ENCODE peak calls at places on chromosomes 2 and 18, in seven cellular contexts. One of them, this sample, is unnamed.

GRCh38 chr2:152445791-152446201 is 110.8 kb downstream of the FMNL2 start:
- DNase-seq in cardiac fibroblast: peak
- DNase-seq in CD8-positive, alpha-beta memory T cell: no peak
- DNase-seq in endothelial cell of umbilical vein: peak
- DNase-seq in fibroblast of lung: peak
- DNase-seq in stomach: no peak
- DNase-seq in Peyer's patch: no peak
- DNase-seq in this sample: no peak

GRCh38 chr18:9653390-9653789 is 39.0 kb upstream of the PPP4R1 start:
- DNase-seq in CD8-positive, alpha-beta memory T cell: no peak
- DNase-seq in cardiac fibroblast: peak
- DNase-seq in stomach: peak
- DNase-seq in endothelial cell of umbilical vein: peak
- DNase-seq in fibroblast of lung: no peak
- DNase-seq in Peyer's patch: no peak
- DNase-seq in this sample: peak

GRCh38 chr2:106885981-106886915 is at the start of gene ST6GAL2:
- DNase-seq in CD8-positive, alpha-beta memory T cell: no peak
- DNase-seq in cardiac fibroblast: no peak
- DNase-seq in fibroblast of lung: peak
- DNase-seq in endothelial cell of umbilical vein: no peak
- DNase-seq in Peyer's patch: no peak
- DNase-seq in stomach: no peak
- DNase-seq in this sample: no peak

GRCh38 chr2:107556038-107556627 is 270.6 kb upstream of the RGPD4 start:
- DNase-seq in endothelial cell of umbilical vein: no peak
- DNase-seq in fibroblast of lung: no peak
- DNase-seq in Peyer's patch: no peak
- DNase-seq in stomach: no peak
- DNase-seq in CD8-positive, alpha-beta memory T cell: no peak
- DNase-seq in cardiac fibroblast: no peak
- DNase-seq in this sample: no peak

GRCh38 chr2:8986327-8986976 is 17.0 kb downstream of the MBOAT2 start:
- DNase-seq in fibroblast of lung: no peak
- DNase-seq in cardiac fibroblast: no peak
- DNase-seq in endothelial cell of umbilical vein: no peak
- DNase-seq in stomach: no peak
- DNase-seq in CD8-positive, alpha-beta memory T cell: no peak
- DNase-seq in Peyer's patch: no peak
- DNase-seq in this sample: no peak

GRCh38 chr2:104849618-104850097 is 4.3 kb upstream of the POU3F3 start:
- DNase-seq in fibroblast of lung: peak
- DNase-seq in cardiac fibroblast: peak
- DNase-seq in CD8-positive, alpha-beta memory T cell: no peak
- DNase-seq in endothelial cell of umbilical vein: peak
- DNase-seq in stomach: no peak
- DNase-seq in Peyer's patch: peak
- DNase-seq in this sample: no peak

GRCh38 chr2:240554767-240555493 is 2.9 kb downstream of the ANKMY1 start:
- DNase-seq in CD8-positive, alpha-beta memory T cell: no peak
- DNase-seq in Peyer's patch: no peak
- DNase-seq in cardiac fibroblast: no peak
- DNase-seq in endothelial cell of umbilical vein: no peak
- DNase-seq in stomach: no peak
- DNase-seq in fibroblast of lung: no peak
- DNase-seq in this sample: no peak

GRCh38 chr2:210568108-210568507 is 11.7 kb downstream of the CPS1 start:
- DNase-seq in endothelial cell of umbilical vein: no peak
- DNase-seq in cardiac fibroblast: no peak
- DNase-seq in CD8-positive, alpha-beta memory T cell: no peak
- DNase-seq in Peyer's patch: no peak
- DNase-seq in fibroblast of lung: no peak
- DNase-seq in stomach: no peak
- DNase-seq in this sample: no peak

GRCh38 chr2:146844226-146844990 is 1000.4 kb upstream of the ACVR2A start:
- DNase-seq in Peyer's patch: no peak
- DNase-seq in endothelial cell of umbilical vein: no peak
- DNase-seq in cardiac fibroblast: peak
- DNase-seq in CD8-positive, alpha-beta memory T cell: no peak
- DNase-seq in fibroblast of lung: no peak
- DNase-seq in stomach: no peak
- DNase-seq in this sample: no peak

GRCh38 chr2:219448776-219449476 is 14.3 kb downstream of the SPEG start:
- DNase-seq in cardiac fibroblast: no peak
- DNase-seq in Peyer's patch: no peak
- DNase-seq in CD8-positive, alpha-beta memory T cell: peak
- DNase-seq in fibroblast of lung: no peak
- DNase-seq in stomach: no peak
- DNase-seq in endothelial cell of umbilical vein: no peak
- DNase-seq in this sample: no peak

GRCh38 chr2:61793389-61793836 is 60.4 kb downstream of the FAM161A start:
- DNase-seq in cardiac fibroblast: peak
- DNase-seq in CD8-positive, alpha-beta memory T cell: peak
- DNase-seq in fibroblast of lung: peak
- DNase-seq in Peyer's patch: peak
- DNase-seq in endothelial cell of umbilical vein: peak
- DNase-seq in stomach: peak
- DNase-seq in this sample: peak

GRCh38 chr18:37838086-37838485 is 272.5 kb upstream of the CELF4 start:
- DNase-seq in CD8-positive, alpha-beta memory T cell: no peak
- DNase-seq in Peyer's patch: no peak
- DNase-seq in fibroblast of lung: no peak
- DNase-seq in stomach: no peak
- DNase-seq in endothelial cell of umbilical vein: no peak
- DNase-seq in cardiac fibroblast: no peak
- DNase-seq in this sample: no peak

GRCh38 chr18:55420977-55421611 is 166.9 kb downstream of the TCF4 start:
- DNase-seq in cardiac fibroblast: peak
- DNase-seq in fibroblast of lung: no peak
- DNase-seq in CD8-positive, alpha-beta memory T cell: no peak
- DNase-seq in stomach: no peak
- DNase-seq in endothelial cell of umbilical vein: no peak
- DNase-seq in Peyer's patch: no peak
- DNase-seq in this sample: no peak
- H3K4me3 ChIP-seq in cardiac fibroblast: peak
- H3K4me3 ChIP-seq in fibroblast of lung: peak
- H3K4me3 ChIP-seq in CD8-positive, alpha-beta memory T cell: no peak
- H3K4me3 ChIP-seq in stomach: no peak
- H3K4me3 ChIP-seq in endothelial cell of umbilical vein: peak
- H3K4me3 ChIP-seq in Peyer's patch: peak
- H3K4me3 ChIP-seq in this sample: peak

GRCh38 chr2:10245661-10246060 is 57.0 kb upstream of the HPCAL1 start:
- DNase-seq in fibroblast of lung: no peak
- DNase-seq in stomach: no peak
- DNase-seq in endothelial cell of umbilical vein: no peak
- DNase-seq in Peyer's patch: peak
- DNase-seq in cardiac fibroblast: no peak
- DNase-seq in CD8-positive, alpha-beta memory T cell: no peak
- DNase-seq in this sample: peak
- H3K4me3 ChIP-seq in fibroblast of lung: no peak
- H3K4me3 ChIP-seq in stomach: no peak
- H3K4me3 ChIP-seq in endothelial cell of umbilical vein: no peak
- H3K4me3 ChIP-seq in Peyer's patch: no peak
- H3K4me3 ChIP-seq in cardiac fibroblast: no peak
- H3K4me3 ChIP-seq in CD8-positive, alpha-beta memory T cell: no peak
- H3K4me3 ChIP-seq in this sample: no peak

DNA sequence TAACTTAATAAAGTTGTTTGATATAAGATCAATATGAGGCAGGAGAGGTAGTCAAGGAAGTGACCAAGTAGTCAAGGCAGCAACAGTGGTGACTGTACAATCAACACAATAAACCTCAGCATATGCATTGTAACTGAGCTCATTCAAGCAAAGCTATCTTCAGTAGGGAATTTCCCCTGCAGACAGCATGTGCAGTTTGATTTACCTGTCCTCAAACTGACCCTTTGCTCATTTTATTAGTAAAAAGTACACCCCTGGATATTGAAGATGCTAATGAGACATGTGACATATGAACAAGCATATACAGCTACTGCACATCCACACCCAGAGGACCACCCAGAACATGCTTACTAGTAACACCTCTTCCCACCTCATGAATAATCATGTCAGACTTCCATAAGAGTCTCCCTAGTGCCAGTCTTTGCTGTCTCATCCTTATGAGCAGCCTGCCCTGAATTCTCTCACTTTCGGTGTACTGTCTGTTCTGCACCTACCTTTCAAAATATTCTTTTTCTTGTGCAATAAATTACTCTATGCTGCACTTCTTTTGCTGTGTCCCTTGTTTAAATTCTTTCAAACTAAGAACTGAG is 15.3 kb downstream of the C2orf81 start:
- DNase-seq in stomach: no peak
- DNase-seq in fibroblast of lung: no peak
- DNase-seq in Peyer's patch: no peak
- DNase-seq in cardiac fibroblast: peak
- DNase-seq in CD8-positive, alpha-beta memory T cell: no peak
- DNase-seq in endothelial cell of umbilical vein: no peak
- DNase-seq in this sample: no peak
- H3K4me3 ChIP-seq in stomach: no peak
- H3K4me3 ChIP-seq in fibroblast of lung: no peak
- H3K4me3 ChIP-seq in Peyer's patch: no peak
- H3K4me3 ChIP-seq in cardiac fibroblast: no peak
- H3K4me3 ChIP-seq in CD8-positive, alpha-beta memory T cell: no peak
- H3K4me3 ChIP-seq in endothelial cell of umbilical vein: no peak
- H3K4me3 ChIP-seq in this sample: no peak

GRCh38 chr2:10422251-10422650 is 25.9 kb downstream of the ODC1 start:
- DNase-seq in stomach: no peak
- DNase-seq in endothelial cell of umbilical vein: no peak
- DNase-seq in Peyer's patch: no peak
- DNase-seq in cardiac fibroblast: no peak
- DNase-seq in CD8-positive, alpha-beta memory T cell: no peak
- DNase-seq in fibroblast of lung: no peak
- DNase-seq in this sample: no peak

GRCh38 chr2:10417551-10418335 is 30.4 kb downstream of the ODC1 start:
- DNase-seq in Peyer's patch: no peak
- DNase-seq in CD8-positive, alpha-beta memory T cell: no peak
- DNase-seq in cardiac fibroblast: no peak
- DNase-seq in fibroblast of lung: no peak
- DNase-seq in endothelial cell of umbilical vein: no peak
- DNase-seq in stomach: no peak
- DNase-seq in this sample: no peak

GRCh38 chr2:10423400-10423774 is 24.7 kb downstream of the ODC1 start:
- DNase-seq in CD8-positive, alpha-beta memory T cell: no peak
- DNase-seq in cardiac fibroblast: no peak
- DNase-seq in fibroblast of lung: no peak
- DNase-seq in Peyer's patch: no peak
- DNase-seq in endothelial cell of umbilical vein: no peak
- DNase-seq in stomach: no peak
- DNase-seq in this sample: no peak

GRCh38 chr2:10422732-10423399 is 25.3 kb downstream of the ODC1 start:
- DNase-seq in Peyer's patch: no peak
- DNase-seq in cardiac fibroblast: no peak
- DNase-seq in endothelial cell of umbilical vein: no peak
- DNase-seq in fibroblast of lung: no peak
- DNase-seq in stomach: no peak
- DNase-seq in CD8-positive, alpha-beta memory T cell: no peak
- DNase-seq in this sample: no peak

DNA sequence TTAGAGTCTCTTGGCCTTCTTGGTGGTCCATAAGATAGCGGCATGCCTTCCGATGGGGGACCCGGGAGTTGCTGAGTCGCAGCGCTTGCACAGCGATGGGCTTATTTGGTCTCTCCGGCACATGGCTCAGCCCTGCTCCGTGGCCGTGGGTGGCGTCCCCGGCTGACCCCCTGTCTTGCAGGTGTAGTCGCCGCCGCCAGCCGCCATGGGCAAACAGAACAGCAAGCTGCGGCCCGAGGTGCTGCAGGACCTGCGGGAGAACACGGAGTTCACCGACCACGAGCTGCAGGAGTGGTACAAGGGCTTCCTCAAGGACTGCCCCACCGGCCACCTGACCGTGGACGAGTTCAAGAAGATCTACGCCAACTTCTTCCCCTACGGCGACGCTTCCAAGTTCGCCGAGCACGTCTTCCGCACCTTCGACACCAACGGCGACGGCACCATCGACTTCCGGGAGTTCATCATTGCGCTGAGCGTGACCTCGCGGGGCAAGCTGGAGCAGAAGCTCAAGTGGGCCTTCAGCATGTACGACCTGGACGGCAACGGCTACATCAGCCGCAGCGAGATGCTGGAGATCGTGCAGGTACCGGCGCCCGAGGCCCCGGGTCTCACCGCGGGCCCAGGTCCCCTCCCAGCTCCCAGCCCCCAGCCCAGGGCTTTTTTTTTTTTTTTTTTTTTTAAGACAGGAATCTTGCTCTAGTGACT is 28.4 kb downstream of the ODC1 start:
- DNase-seq in Peyer's patch: no peak
- DNase-seq in stomach: no peak
- DNase-seq in endothelial cell of umbilical vein: no peak
- DNase-seq in fibroblast of lung: no peak
- DNase-seq in cardiac fibroblast: no peak
- DNase-seq in CD8-positive, alpha-beta memory T cell: no peak
- DNase-seq in this sample: no peak
- H3K4me3 ChIP-seq in Peyer's patch: no peak
- H3K4me3 ChIP-seq in stomach: no peak
- H3K4me3 ChIP-seq in endothelial cell of umbilical vein: no peak
- H3K4me3 ChIP-seq in fibroblast of lung: no peak
- H3K4me3 ChIP-seq in cardiac fibroblast: no peak
- H3K4me3 ChIP-seq in CD8-positive, alpha-beta memory T cell: no peak
- H3K4me3 ChIP-seq in this sample: no peak

GRCh38 chr18:63207154-63207790 is 112.3 kb downstream of the BCL2 start:
- DNase-seq in CD8-positive, alpha-beta memory T cell: peak
- DNase-seq in endothelial cell of umbilical vein: no peak
- DNase-seq in Peyer's patch: no peak
- DNase-seq in stomach: no peak
- DNase-seq in fibroblast of lung: no peak
- DNase-seq in cardiac fibroblast: no peak
- DNase-seq in this sample: no peak
- H3K4me3 ChIP-seq in CD8-positive, alpha-beta memory T cell: peak
- H3K4me3 ChIP-seq in endothelial cell of umbilical vein: no peak
- H3K4me3 ChIP-seq in Peyer's patch: no peak
- H3K4me3 ChIP-seq in stomach: no peak
- H3K4me3 ChIP-seq in fibroblast of lung: no peak
- H3K4me3 ChIP-seq in cardiac fibroblast: no peak
- H3K4me3 ChIP-seq in this sample: no peak

DNA sequence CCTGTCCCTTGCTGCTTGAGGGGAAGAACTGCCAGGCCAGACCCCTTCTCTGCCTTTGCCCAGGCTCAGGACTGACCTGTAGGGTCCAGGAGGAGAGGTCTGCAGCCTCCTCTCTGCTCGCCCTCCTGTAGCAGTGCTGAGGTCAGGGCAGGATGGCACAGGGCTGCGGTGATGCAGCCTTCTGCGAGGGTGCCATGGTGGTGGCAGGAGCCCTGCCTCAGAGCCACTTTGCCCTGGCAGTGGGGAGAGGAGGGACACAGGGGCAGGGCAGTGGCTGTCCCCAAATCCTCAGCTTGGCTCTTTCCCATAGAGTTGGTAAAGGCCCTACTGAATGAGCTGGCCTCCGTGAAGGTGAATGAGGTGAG is 884 bp downstream of the PROM2 start:
- DNase-seq in Peyer's patch: peak
- DNase-seq in stomach: peak
- DNase-seq in CD8-positive, alpha-beta memory T cell: no peak
- DNase-seq in fibroblast of lung: no peak
- DNase-seq in endothelial cell of umbilical vein: no peak
- DNase-seq in cardiac fibroblast: no peak
- DNase-seq in this sample: no peak
- H3K4me3 ChIP-seq in Peyer's patch: peak
- H3K4me3 ChIP-seq in stomach: peak
- H3K4me3 ChIP-seq in CD8-positive, alpha-beta memory T cell: no peak
- H3K4me3 ChIP-seq in fibroblast of lung: no peak
- H3K4me3 ChIP-seq in endothelial cell of umbilical vein: no peak
- H3K4me3 ChIP-seq in cardiac fibroblast: no peak
- H3K4me3 ChIP-seq in this sample: no peak

GRCh38 chr2:218271865-218272530 is 1.7 kb downstream of the PNKD start:
- DNase-seq in CD8-positive, alpha-beta memory T cell: no peak
- DNase-seq in cardiac fibroblast: no peak
- DNase-seq in endothelial cell of umbilical vein: no peak
- DNase-seq in fibroblast of lung: no peak
- DNase-seq in Peyer's patch: peak
- DNase-seq in stomach: no peak
- DNase-seq in this sample: no peak
- H3K4me3 ChIP-seq in CD8-positive, alpha-beta memory T cell: peak
- H3K4me3 ChIP-seq in cardiac fibroblast: no peak
- H3K4me3 ChIP-seq in endothelial cell of umbilical vein: no peak
- H3K4me3 ChIP-seq in fibroblast of lung: no peak
- H3K4me3 ChIP-seq in Peyer's patch: no peak
- H3K4me3 ChIP-seq in stomach: no peak
- H3K4me3 ChIP-seq in this sample: peak

This sample was measured in left ventricle myocardium inferior.